ENCODE peak calls at places on chromosomes 6 and 20, in four cellular contexts. X is amygdala, J is T-cell, F is GM20000. T is an unnamed sample.
A peak's percentile ranks its signal among the peaks of the same experiment; 100 is the strongest.

GRCh38 chr6:14406616-14407343 is 289.2 kb downstream of the CD83 start:
- DNase-seq in J (no peak), X (no peak), F (no peak), T (no peak)

GRCh38 chr6:15027472-15027871 is 218.4 kb upstream of the JARID2 start:
- DNase-seq in X (no peak), F (no peak), J (no peak), T (no peak)

GRCh38 chr20:1600736-1601135 is 19.1 kb downstream of the SIRPB1 start:
- DNase-seq in J (no peak), F (no peak), X (no peak), T (no peak)

GRCh38 chr6:100281471-100281878 is 183.2 kb downstream of the SIM1 start:
- DNase-seq in J (no peak), F (no peak), X (no peak), T (no peak)

GRCh38 chr6:39466664-39467063 is 144.2 kb upstream of the KCNK16 start:
- DNase-seq in F (no peak), X (no peak), J (no peak), T (no peak)

GRCh38 chr6:121849477-121849876 is 414.0 kb downstream of the GJA1 start:
- DNase-seq in X (no peak), F (peak; percentile 59), J (no peak), T (peak; percentile 82)

GRCh38 chr6:153965996-153966395 is 73.0 kb upstream of the OPRM1 start:
- DNase-seq in X (no peak), F (no peak), J (no peak), T (no peak)

GRCh38 chr6:21123485-21124436 is 469.8 kb upstream of the SOX4 start:
- DNase-seq in F (no peak), J (no peak), X (no peak), T (no peak)

GRCh38 chr6:39173276-39173675 is 56.0 kb downstream of the KCNK5 start:
- DNase-seq in J (no peak), F (no peak), X (no peak), T (no peak)

GRCh38 chr6:157514659-157515496 is 133.9 kb downstream of the ZDHHC14 start:
- DNase-seq in X (no peak), F (no peak), J (no peak), T (peak; percentile 91)

GRCh38 chr6:12608016-12608860 is 108.3 kb upstream of the PHACTR1 start:
- DNase-seq in X (no peak), F (peak; percentile 65), J (no peak), T (peak; percentile 31)